ENCODE peak calls at places on chromosomes 11 and 22, in eight cellular contexts. A, O, F, U, T, I, Q and J are unnamed samples.

GRCh38 chr11:92500463-92500862 is 275.8 kb downstream of the FAT3 start:
- DNase-seq in Q (no peak), U (no peak), A (no peak), O (no peak), I (no peak), T (no peak), F (no peak), J (no peak)

GRCh38 chr11:6387811-6388599 is 2.3 kb upstream of the SMPD1 start:
- DNase-seq in U (no peak), A (peak), F (no peak), O (no peak), Q (no peak), T (no peak), I (no peak), J (no peak)

GRCh38 chr11:32311351-32312077 is 123.8 kb downstream of the WT1 start:
- DNase-seq in F (no peak), I (no peak), O (no peak), A (no peak), U (no peak), T (no peak), Q (no peak), J (no peak)

GRCh38 chr22:35458547-35459422 is 58.8 kb downstream of the MCM5 start:
- DNase-seq in Q (no peak), A (no peak), O (no peak), I (no peak), F (no peak), T (no peak), U (no peak), J (no peak)

GRCh38 chr22:29142116-29142515 is 63.6 kb upstream of the EMID1 start:
- DNase-seq in Q (no peak), F (no peak), U (no peak), T (no peak), O (no peak), A (no peak), I (no peak), J (no peak)

GRCh38 chr22:19291218-19291579 is 320 bp downstream of the CLTCL1 start:
- DNase-seq in I (peak), F (peak), U (peak), A (no peak), T (no peak), Q (no peak), O (peak), J (peak)

GRCh38 chr11:65621460-65621859 is 5.9 kb downstream of the PCNX3 start:
- DNase-seq in O (no peak), Q (no peak), A (no peak), F (no peak), U (no peak), I (no peak), T (no peak), J (no peak)

GRCh38 chr11:128522943-128523518 is 64.3 kb downstream of the ETS1 start:
- DNase-seq in O (no peak), T (no peak), I (no peak), A (no peak), Q (no peak), U (no peak), F (no peak), J (peak)

GRCh38 chr11:65489706-65490310 is 9.0 kb upstream of the MALAT1 start:
- DNase-seq in F (no peak), O (no peak), U (peak), T (no peak), I (no peak), A (peak), Q (no peak), J (no peak)

GRCh38 chr11:94201004-94201465 is 72.4 kb downstream of the PANX1 start:
- DNase-seq in I (no peak), U (no peak), F (no peak), T (no peak), O (no peak), Q (no peak), A (peak), J (no peak)

GRCh38 chr11:2482199-2482598 is 37.4 kb downstream of the KCNQ1 start:
- DNase-seq in O (no peak), T (no peak), F (no peak), U (no peak), I (no peak), Q (no peak), A (no peak), J (no peak)

GRCh38 chr11:32847511-32847910 is 17.8 kb downstream of the PRRG4 start:
- DNase-seq in U (no peak), I (no peak), F (no peak), Q (no peak), O (no peak), A (no peak), T (no peak), J (no peak)

GRCh38 chr11:8289426-8290047 is 25.9 kb upstream of the LMO1 start:
- DNase-seq in I (no peak), U (no peak), A (no peak), Q (no peak), F (no peak), T (no peak), O (peak), J (no peak)

GRCh38 chr11:43686207-43686606 is 5.7 kb downstream of the HSD17B12 start:
- DNase-seq in Q (no peak), U (no peak), F (no peak), O (no peak), I (no peak), A (no peak), T (no peak), J (no peak)

GRCh38 chr11:133019545-133019944 is 512.8 kb downstream of the OPCML start:
- DNase-seq in Q (no peak), I (no peak), F (no peak), U (no peak), A (no peak), T (no peak), O (no peak), J (no peak)

GRCh38 chr11:128653828-128654231 is 40.0 kb upstream of the FLI1 start:
- DNase-seq in T (no peak), I (peak), U (peak), O (no peak), A (peak), Q (no peak), F (no peak), J (no peak)

GRCh38 chr22:41929158-41929896 is 2.7 kb upstream of the TNFRSF13C start:
- DNase-seq in O (peak), U (no peak), A (no peak), T (no peak), I (no peak), F (no peak), Q (no peak), J (no peak)

GRCh38 chr11:118216621-118217526 is 7.9 kb downstream of the JAML start:
- DNase-seq in A (no peak), Q (no peak), I (no peak), T (no peak), U (no peak), F (no peak), O (no peak), J (peak)

GRCh38 chr11:2792376-2793250 is 92.8 kb upstream of the KCNQ1OT1 start:
- DNase-seq in O (no peak), Q (no peak), A (no peak), T (no peak), I (no peak), U (peak), F (no peak), J (no peak)

GRCh38 chr22:37043828-37044538 is 7.6 kb upstream of the KCTD17 start:
- DNase-seq in F (peak), I (peak), Q (no peak), T (peak), U (peak), O (peak), A (peak), J (peak)

GRCh38 chr22:44870021-44870420 is 117.6 kb downstream of the ARHGAP8 start:
- DNase-seq in Q (no peak), O (peak), U (no peak), I (no peak), A (peak), T (no peak), F (no peak), J (no peak)

GRCh38 chr11:29317669-29318068 is 699.2 kb downstream of the KCNA4 start:
- DNase-seq in A (peak), Q (no peak), F (no peak), I (no peak), O (no peak), T (no peak), U (no peak), J (no peak)

GRCh38 chr11:115941044-115941443 is 436.8 kb upstream of the CADM1 start:
- DNase-seq in T (no peak), U (no peak), I (no peak), Q (no peak), F (no peak), O (no peak), A (no peak), J (no peak)

GRCh38 chr11:46382644-46383403 is 1.4 kb downstream of the MDK start:
- DNase-seq in U (no peak), Q (no peak), A (peak), F (peak), I (peak), T (no peak), O (peak), J (no peak)

GRCh38 chr11:116506446-116506845 is 266.3 kb downstream of the BUD13 start:
- DNase-seq in Q (no peak), T (no peak), U (no peak), F (no peak), A (no peak), O (no peak), I (no peak), J (no peak)

GRCh38 chr11:69304686-69305085 is 10.7 kb downstream of the MYEOV start:
- DNase-seq in Q (no peak), I (no peak), F (no peak), O (no peak), U (no peak), A (no peak), T (no peak), J (no peak)

GRCh38 chr11:95795627-95796308 is 5.5 kb downstream of the CEP57 start:
- DNase-seq in I (no peak), A (no peak), O (no peak), T (no peak), U (no peak), Q (no peak), F (no peak), J (no peak)

GRCh38 chr11:43736502-43737193 is 56.1 kb downstream of the HSD17B12 start:
- DNase-seq in U (no peak), Q (no peak), T (no peak), A (peak), O (no peak), F (no peak), I (no peak), J (peak)

GRCh38 chr11:86440305-86440716 is 65.6 kb downstream of the CCDC81 start:
- DNase-seq in I (no peak), T (no peak), O (no peak), F (no peak), Q (no peak), U (peak), A (peak), J (no peak)

GRCh38 chr11:94968334-94968958 is 4.9 kb downstream of the CWC15 start:
- DNase-seq in T (no peak), A (peak), I (no peak), Q (no peak), F (no peak), O (no peak), U (no peak), J (no peak)

GRCh38 chr11:119641991-119642745 is 86.8 kb downstream of the NECTIN1 start:
- DNase-seq in F (no peak), I (peak), A (peak), O (peak), U (no peak), Q (no peak), T (peak), J (peak)